ENCODE peak calls at places on chromosomes 11 and 22, in eight cellular contexts. B is H1, Y is fibroblast of lung, A is GM12878, V is GM23338, M is keratinocyte, K is HepG2, I is PC-3. R is an unnamed sample.

GRCh38 chr22:27842236-27842993 is 40.9 kb upstream of the MN1 start:
- DNase-seq in B (no peak), M (no peak), V (no peak), Y (no peak), A (no peak), I (no peak), K (no peak), R (no peak)

GRCh38 chr22:39820266-39820665 is 73.3 kb downstream of the ENTHD1 start:
- DNase-seq in V (no peak), M (no peak), A (no peak), Y (peak; percentile 84), B (no peak), I (peak; percentile 65), K (no peak), R (peak; percentile 79)

GRCh38 chr11:34890812-34891211 is 25.4 kb downstream of the APIP start:
- DNase-seq in B (no peak), I (peak; percentile 78), M (no peak), Y (peak; percentile 42), V (peak; percentile 53), A (no peak), K (peak; percentile 59), R (peak; percentile 67)

GRCh38 chr22:40829131-40829530 is 10.0 kb upstream of the SLC25A17 start:
- DNase-seq in K (no peak), B (no peak), A (no peak), M (no peak), V (no peak), Y (no peak), I (no peak), R (peak; percentile 82)

GRCh38 chr22:40346178-40347064 is at the start of gene ADSL:
- DNase-seq in A (peak; percentile 41), K (peak; percentile 79), M (no peak), Y (peak; percentile 84), B (peak; percentile 91), V (peak; percentile 94), I (peak; percentile 76), R (peak; percentile 94)

GRCh38 chr11:80024119-80024518 is 583.3 kb upstream of the TENM4 start:
- DNase-seq in A (no peak), M (no peak), V (no peak), K (no peak), Y (no peak), I (no peak), B (no peak), R (no peak)

GRCh38 chr22:19942071-19942885 is 660 bp upstream of the TXNRD2 start:
- DNase-seq in Y (no peak), V (no peak), A (no peak), I (no peak), B (no peak), M (no peak), K (no peak), R (peak; percentile 59)

GRCh38 chr11:44842219-44842618 is 108.5 kb downstream of the TP53I11 start:
- DNase-seq in I (no peak), A (no peak), Y (peak; percentile 96), K (no peak), V (no peak), M (no peak), B (no peak), R (no peak)

GRCh38 chr22:42340695-42341383 is 70.4 kb upstream of the TCF20 start:
- DNase-seq in B (peak; percentile 73), A (no peak), V (peak; percentile 69), I (no peak), Y (no peak), M (no peak), K (no peak), R (no peak)

GRCh38 chr22:36985490-36985889 is 33.8 kb downstream of the TST start:
- DNase-seq in M (no peak), A (no peak), B (no peak), Y (no peak), I (no peak), K (no peak), V (no peak), R (no peak)

GRCh38 chr11:61193596-61193995 is 9.7 kb upstream of the PGA3 start:
- DNase-seq in V (peak; percentile 31), I (no peak), M (no peak), Y (no peak), K (no peak), B (no peak), A (no peak), R (no peak)

GRCh38 chr11:117204283-117205080 is 5.3 kb downstream of the TAGLN start:
- DNase-seq in B (no peak), V (no peak), K (no peak), A (no peak), Y (no peak), I (no peak), M (no peak), R (no peak)

GRCh38 chr11:94834931-94835330 is 66.8 kb downstream of the AMOTL1 start:
- DNase-seq in A (no peak), Y (peak; percentile 16), M (no peak), I (no peak), V (no peak), K (no peak), B (no peak), R (no peak)

GRCh38 chr22:48896766-48897637 is 930.7 kb downstream of the BRD1 start:
- DNase-seq in K (no peak), M (no peak), I (no peak), V (no peak), Y (peak; percentile 2), A (no peak), B (no peak), R (peak; percentile 58)

GRCh38 chr22:27761652-27762051 is 39.9 kb downstream of the MN1 start:
- DNase-seq in V (no peak), B (no peak), I (no peak), M (no peak), Y (no peak), A (no peak), K (no peak), R (no peak)

GRCh38 chr11:113670149-113670829 is 35.8 kb downstream of the TMPRSS5 start:
- DNase-seq in V (no peak), M (no peak), B (no peak), A (no peak), Y (no peak), K (no peak), I (no peak), R (no peak)

GRCh38 chr22:49453816-49454215 is 373.9 kb downstream of the BRD1 start:
- DNase-seq in Y (no peak), I (no peak), B (no peak), A (no peak), V (no peak), K (no peak), M (no peak), R (no peak)

GRCh38 chr11:9057032-9057431 is 34.4 kb downstream of the SCUBE2 start:
- DNase-seq in K (no peak), Y (no peak), B (no peak), M (no peak), I (no peak), A (no peak), V (no peak), R (no peak)

GRCh38 chr11:61826930-61827572 is 1.0 kb upstream of the FADS2 start:
- DNase-seq in A (no peak), M (no peak), Y (no peak), V (no peak), I (no peak), K (no peak), B (peak; percentile 54), R (no peak)

GRCh38 chr11:58832246-58832645 is 12.3 kb downstream of the GLYATL2 start:
- DNase-seq in Y (peak; percentile 44), B (no peak), A (no peak), M (peak; percentile 28), I (peak; percentile 78), K (no peak), V (no peak), R (peak; percentile 28)

GRCh38 chr11:33160147-33160546 is 1.1 kb downstream of the CSTF3 start:
- DNase-seq in V (peak; percentile 54), Y (peak; percentile 47), K (peak; percentile 26), I (peak; percentile 47), B (no peak), A (no peak), M (no peak), R (peak; percentile 76)

GRCh38 chr11:73384871-73385692 is 8.9 kb downstream of the RELT start:
- DNase-seq in Y (no peak), V (no peak), A (peak; percentile 69), M (no peak), I (no peak), K (no peak), B (no peak), R (no peak)

GRCh38 chr11:33652001-33652400 is 48.6 kb downstream of the C11orf91 start:
- DNase-seq in A (no peak), M (no peak), B (no peak), K (no peak), V (no peak), Y (peak; percentile 34), I (no peak), R (no peak)

DNA sequence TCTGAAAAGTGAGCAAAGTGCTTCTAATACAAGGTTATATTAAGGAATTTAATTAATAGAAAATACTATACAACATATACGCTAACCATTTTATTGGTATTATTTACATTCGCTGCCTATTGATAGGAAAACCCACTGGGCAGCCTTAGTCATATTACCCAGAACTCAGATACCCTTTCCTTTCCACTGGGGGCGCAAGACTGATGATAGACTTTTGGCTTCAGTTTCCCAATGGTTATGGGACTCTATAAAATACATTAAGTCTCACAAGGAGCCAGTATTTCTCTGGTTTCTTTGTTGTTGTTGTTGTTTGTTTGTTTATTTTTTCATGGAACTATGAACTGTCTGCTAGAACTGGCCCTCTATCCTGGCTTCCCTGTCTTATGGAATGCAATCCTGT is 471.1 kb upstream of the KIRREL3 start:
- DNase-seq in Y (no peak), K (no peak), I (no peak), B (no peak), M (no peak), V (peak; percentile 40), A (no peak), R (peak; percentile 23)
- TF ChIP-seq CTCF in Y (no peak), K (no peak), I (peak; percentile 56), B (peak; percentile 41), M (no peak), V (peak; percentile 54), A (peak; percentile 17), R (peak; percentile 55)

GRCh38 chr11:129374993-129375721 is 491 bp upstream of the BARX2 start:
- DNase-seq in V (peak; percentile 72), B (peak; percentile 70), K (no peak), I (peak; percentile 56), Y (peak; percentile 16), A (no peak), M (no peak), R (peak; percentile 76)
- TF ChIP-seq EZH2 in V (peak; percentile 87), B (no peak), K (peak; percentile 89), I (no peak), Y (peak; percentile 76), A (no peak), M (peak; percentile 71), R (no peak)

GRCh38 chr11:121652982-121653381 is 200.2 kb upstream of the SORL1-AS1 start:
- DNase-seq in I (peak; percentile 30), A (no peak), V (peak; percentile 76), B (no peak), K (no peak), M (no peak), Y (peak; percentile 38), R (peak; percentile 81)
- TF ChIP-seq CTCF in I (peak; percentile 77), A (peak; percentile 3), V (peak; percentile 73), B (peak; percentile 52), K (peak; percentile 39), M (peak; percentile 13), Y (peak; percentile 37), R (peak; percentile 82)

DNA sequence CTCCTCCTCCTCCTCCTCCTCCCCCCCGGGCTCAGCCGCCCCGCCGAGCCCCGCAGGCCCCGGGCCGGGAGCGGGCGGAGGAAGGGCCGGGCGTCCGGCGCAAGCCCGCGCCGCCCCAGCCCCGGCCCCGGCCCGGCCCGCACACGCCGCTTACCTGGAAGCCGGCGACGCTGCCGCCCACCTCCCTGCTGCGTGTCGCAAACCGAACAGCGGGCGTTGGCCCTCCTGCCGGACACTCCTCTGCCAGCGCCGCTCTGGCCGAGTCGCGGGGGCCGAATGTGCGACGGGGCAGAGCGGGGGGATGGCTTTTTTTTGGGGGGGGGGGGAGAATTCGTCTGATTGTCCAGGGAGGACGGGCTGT is 1.1 kb downstream of the IGF2 start:
- DNase-seq in M (no peak), B (no peak), K (no peak), I (no peak), Y (no peak), V (peak; percentile 64), A (no peak), R (no peak)
- TF ChIP-seq EZH2 in M (no peak), B (peak; percentile 82), K (no peak), I (no peak), Y (no peak), V (no peak), A (no peak), R (no peak)

R was measured in A673.